ENCODE peak calls at places on chromosome 20, in ten cellular contexts. G, X, U, K, N, F, I, Y, O and A are unnamed samples.

GRCh38 chr20:4100679-4101078 is 85.3 kb upstream of the RNF24 start:
- DNase-seq in G (no peak), X (no peak), O (no peak), N (no peak), F (no peak), K (no peak), Y (no peak), I (no peak), U (no peak), A (no peak)

GRCh38 chr20:50005378-50006020 is 22.7 kb downstream of the SNAI1 start:
- DNase-seq in K (no peak), N (no peak), I (no peak), F (no peak), G (no peak), Y (peak; percentile 84), U (no peak), O (no peak), X (no peak), A (no peak)

GRCh38 chr20:57586370-57586793 is 25.5 kb downstream of the PCK1 start:
- DNase-seq in F (no peak), N (no peak), K (no peak), X (no peak), O (no peak), Y (no peak), I (no peak), U (no peak), G (no peak), A (no peak)

GRCh38 chr20:54323227-54323734 is 115.4 kb downstream of the PFDN4 start:
- DNase-seq in O (no peak), I (no peak), N (no peak), G (no peak), K (no peak), Y (no peak), X (no peak), F (peak; percentile 18), U (no peak), A (no peak)

GRCh38 chr20:32457476-32457986 is 99.4 kb downstream of the ASXL1 start:
- DNase-seq in F (peak; percentile 48), K (peak; percentile 93), O (no peak), I (peak; percentile 68), G (no peak), Y (no peak), N (no peak), X (peak; percentile 94), U (no peak), A (no peak)

GRCh38 chr20:23667666-23668065 is 21.2 kb downstream of the CST4 start:
- DNase-seq in O (no peak), U (no peak), G (no peak), I (no peak), Y (no peak), F (no peak), X (no peak), N (no peak), K (no peak), A (no peak)

GRCh38 chr20:44034451-44034850 is 119.8 kb downstream of the TOX2 start:
- DNase-seq in G (no peak), F (no peak), Y (no peak), I (peak; percentile 5), O (no peak), X (no peak), K (no peak), N (no peak), U (no peak), A (no peak)

GRCh38 chr20:59350330-59351147 is 50.1 kb downstream of the EDN3 start:
- DNase-seq in X (no peak), O (no peak), Y (no peak), N (no peak), G (no peak), K (no peak), U (no peak), I (no peak), F (no peak), A (no peak)

GRCh38 chr20:49303211-49303610 is 25.4 kb upstream of the ZNFX1 start:
- DNase-seq in F (peak; percentile 86), O (no peak), Y (no peak), I (no peak), G (no peak), N (no peak), K (no peak), X (no peak), U (no peak), A (no peak)

GRCh38 chr20:20711413-20711812 is 1.0 kb downstream of the RALGAPA2 start:
- DNase-seq in F (no peak), O (no peak), X (no peak), K (no peak), U (no peak), I (no peak), Y (peak; percentile 47), N (no peak), G (no peak), A (no peak)

GRCh38 chr20:50027611-50028105 is 44.9 kb downstream of the SNAI1 start:
- DNase-seq in F (peak; percentile 90), K (no peak), Y (no peak), U (peak; percentile 89), X (peak; percentile 83), N (no peak), O (no peak), I (no peak), G (no peak), A (peak; percentile 93)

GRCh38 chr20:49112596-49113274 is 66.6 kb downstream of the CSE1L start:
- DNase-seq in X (no peak), K (no peak), F (no peak), N (no peak), O (no peak), G (no peak), I (no peak), U (no peak), Y (no peak), A (no peak)

GRCh38 chr20:56247954-56248782 is at the start of gene MC3R:
- DNase-seq in U (no peak), I (peak; percentile 66), Y (peak; percentile 45), O (no peak), F (peak; percentile 50), G (no peak), X (peak; percentile 82), N (peak; percentile 6), K (no peak), A (no peak)

GRCh38 chr20:44643596-44644383 is 7.7 kb downstream of the ADA start:
- DNase-seq in X (peak; percentile 98), F (peak; percentile 79), G (peak; percentile 31), K (no peak), U (peak; percentile 85), I (peak; percentile 49), O (no peak), Y (peak; percentile 48), N (no peak), A (no peak)

GRCh38 chr20:47929368-47930115 is 144.3 kb upstream of the SULF2 start:
- DNase-seq in Y (no peak), N (no peak), X (peak; percentile 78), G (no peak), I (no peak), F (peak; percentile 77), K (no peak), O (no peak), U (no peak), A (no peak)

GRCh38 chr20:49039854-49040253 is 6.3 kb upstream of the CSE1L start:
- DNase-seq in X (no peak), Y (no peak), N (no peak), G (no peak), F (no peak), U (no peak), K (no peak), O (no peak), I (no peak), A (no peak)